ENCODE peak calls at places on chromosome 5, in four cellular contexts. Z, U, M and K are unnamed samples.

GRCh38 chr5:95709967-95710650 is 21.0 kb upstream of the RHOBTB3 start:
- DNase-seq in U (no peak), Z (no peak), M (no peak), K (peak)

GRCh38 chr5:43042176-43042625 is 2.1 kb upstream of the ANXA2R start:
- DNase-seq in U (peak), Z (peak), M (peak), K (peak)

GRCh38 chr5:14204785-14205321 is 61.7 kb downstream of the TRIO start:
- DNase-seq in M (no peak), U (no peak), Z (no peak), K (peak)

GRCh38 chr5:124685404-124685930 is 61.0 kb downstream of the ZNF608 start:
- DNase-seq in Z (no peak), U (no peak), M (no peak), K (no peak)

GRCh38 chr5:61768692-61769281 is 436.7 kb downstream of the ZSWIM6 start:
- DNase-seq in Z (peak), U (no peak), M (peak), K (no peak)

GRCh38 chr5:143174714-143175398 is 228.6 kb downstream of the NR3C1 start:
- DNase-seq in U (no peak), M (no peak), Z (no peak), K (no peak)

GRCh38 chr5:101047181-101047580 is 144.1 kb upstream of the ST8SIA4 start:
- DNase-seq in Z (no peak), M (peak), U (no peak), K (no peak)

GRCh38 chr5:165334186-165334585 is 1828.8 kb downstream of the MAT2B start:
- DNase-seq in Z (no peak), U (no peak), M (no peak), K (no peak)

GRCh38 chr5:139639619-139640431 is 8.3 kb upstream of the CXXC5 start:
- DNase-seq in M (peak), U (no peak), Z (no peak), K (peak)

GRCh38 chr5:157130933-157131332 is 11.7 kb downstream of the MED7 start:
- DNase-seq in Z (no peak), U (no peak), M (no peak), K (no peak)

GRCh38 chr5:5765066-5765465 is 342.6 kb downstream of the ICE1 start:
- DNase-seq in Z (no peak), M (no peak), U (no peak), K (no peak)

GRCh38 chr5:94811341-94811740 is 192.9 kb downstream of the SLF1 start:
- DNase-seq in U (no peak), M (no peak), Z (no peak), K (no peak)

GRCh38 chr5:168411871-168412270 is 74.4 kb upstream of the RARS1 start:
- DNase-seq in Z (no peak), M (no peak), U (no peak), K (no peak)

GRCh38 chr5:148697177-148697820 is 43.0 kb upstream of the HTR4 start:
- DNase-seq in Z (no peak), U (no peak), M (no peak), K (no peak)

GRCh38 chr5:164188733-164189148 is 683.3 kb downstream of the MAT2B start:
- DNase-seq in Z (no peak), U (no peak), M (no peak), K (no peak)

GRCh38 chr5:77367733-77368132 is 124.4 kb downstream of the WDR41 start:
- DNase-seq in M (peak), U (no peak), Z (no peak), K (no peak)

GRCh38 chr5:135482383-135482933 is 30.3 kb upstream of the TIFAB start:
- DNase-seq in U (no peak), Z (no peak), M (no peak), K (peak)